ENCODE peak calls at places on chromosomes 5 and 9, in four cellular contexts. Q is right lobe of liver, L is sigmoid colon, V is heart left ventricle. E is an unnamed sample. For H3K4me1, the result is how much of the 10 kb centered on the place peaks cover.

GRCh38 chr5:36125868-36126267 is 25.8 kb downstream of the LMBRD2 start:
- DNase-seq in V (no peak), L (no peak), Q (no peak), E (no peak)

GRCh38 chr9:20321683-20322082 is 300.6 kb downstream of the MLLT3 start:
- DNase-seq in Q (no peak), V (no peak), L (no peak), E (no peak)

GRCh38 chr5:143600396-143601075 is 197.1 kb upstream of the NR3C1 start:
- DNase-seq in Q (no peak), V (no peak), L (no peak), E (no peak)

GRCh38 chr5:143494162-143494561 is 90.7 kb upstream of the NR3C1 start:
- DNase-seq in L (no peak), V (no peak), Q (no peak), E (no peak)

GRCh38 chr5:94469889-94470288 is 148.5 kb downstream of the KIAA0825 start:
- DNase-seq in V (no peak), Q (no peak), L (no peak), E (no peak)

GRCh38 chr9:68949271-68950000 is 64.5 kb downstream of the PRKACG start:
- DNase-seq in L (no peak), V (no peak), Q (no peak), E (peak)

GRCh38 chr5:176611435-176611834 is 1.5 kb upstream of the GPRIN1 start:
- DNase-seq in V (peak), Q (peak), L (no peak), E (peak)

GRCh38 chr9:114507726-114508125 is 2.5 kb upstream of the WHRN start:
- DNase-seq in V (no peak), L (no peak), Q (no peak), E (no peak)

GRCh38 chr5:141100243-141100805 is at the start of gene PCDHB3:
- DNase-seq in V (peak), Q (no peak), L (no peak), E (peak)

GRCh38 chr5:91727452-91727851 is 344.3 kb upstream of the ARRDC3 start:
- DNase-seq in L (no peak), V (no peak), Q (no peak), E (no peak)

GRCh38 chr9:445033-445432 is 230.4 kb downstream of the DOCK8 start:
- DNase-seq in L (peak), V (peak), Q (peak), E (no peak)

GRCh38 chr5:72598461-72599433 is 91.5 kb upstream of the ZNF366 start:
- DNase-seq in L (no peak), V (no peak), Q (no peak), E (no peak)

GRCh38 chr9:79221084-79221483 is 350.7 kb upstream of the TLE4 start:
- DNase-seq in Q (no peak), V (no peak), L (no peak), E (no peak)

GRCh38 chr9:76560481-76560891 is 101.5 kb downstream of the GCNT1 start:
- DNase-seq in V (no peak), L (no peak), Q (no peak), E (peak)

GRCh38 chr5:42756630-42757601 is at the start of gene CCDC152:
- DNase-seq in Q (no peak), L (no peak), V (peak), E (peak)

GRCh38 chr5:59218424-59219045 is 635.7 kb downstream of the RAB3C start:
- DNase-seq in Q (no peak), V (no peak), L (no peak), E (no peak)

GRCh38 chr9:95854386-95855015 is 21.0 kb upstream of the ERCC6L2 start:
- DNase-seq in V (no peak), L (no peak), Q (no peak), E (no peak)

GRCh38 chr9:121372563-121373400 is 2.7 kb upstream of the STOM start:
- DNase-seq in Q (no peak), V (peak), L (peak), E (peak)

GRCh38 chr9:1729631-1730030 is 285.5 kb upstream of the SMARCA2 start:
- DNase-seq in L (no peak), V (no peak), Q (no peak), E (no peak)

GRCh38 chr5:142852799-142853198 is 82.6 kb downstream of the ARHGAP26 start:
- DNase-seq in Q (no peak), L (no peak), V (no peak), E (no peak)

GRCh38 chr9:127035423-127035822 is 87.0 kb downstream of the ANGPTL2 start:
- DNase-seq in V (peak), Q (no peak), L (peak), E (peak)

GRCh38 chr9:23769307-23769935 is 56.6 kb downstream of the ELAVL2 start:
- DNase-seq in V (no peak), Q (no peak), L (no peak), E (no peak)

GRCh38 chr5:3142261-3143027 is 391.0 kb upstream of the IRX2 start:
- DNase-seq in L (no peak), Q (no peak), V (no peak), E (no peak)

GRCh38 chr9:111857555-111858211 is 38.9 kb upstream of the UGCG start:
- DNase-seq in L (no peak), Q (no peak), V (no peak), E (no peak)

GRCh38 chr5:8650197-8650596 is 781.2 kb downstream of the MTRR start:
- DNase-seq in Q (no peak), V (no peak), L (no peak), E (no peak)

GRCh38 chr9:34179528-34180138 is 790 bp downstream of the UBAP1 start:
- DNase-seq in V (no peak), L (peak), Q (no peak), E (peak)

GRCh38 chr5:160697281-160697680 is 154.7 kb downstream of the ATP10B start:
- DNase-seq in L (no peak), Q (no peak), V (no peak), E (no peak)

GRCh38 chr5:95130951-95131350 is 153.9 kb downstream of the MCTP1 start:
- DNase-seq in Q (no peak), V (no peak), L (no peak), E (no peak)

GRCh38 chr5:38208782-38209378 is 49.5 kb upstream of the EGFLAM start:
- DNase-seq in Q (peak), L (no peak), V (no peak), E (peak)

GRCh38 chr5:168552146-168552545 is 23.0 kb downstream of the FBLL1 start:
- DNase-seq in V (no peak), L (no peak), Q (no peak), E (no peak)

GRCh38 chr9:80382523-80382922 is 810.8 kb downstream of the TLE4 start:
- DNase-seq in Q (no peak), L (no peak), V (no peak), E (no peak)

GRCh38 chr9:77933019-77933418 is 98.6 kb downstream of the GNAQ start:
- DNase-seq in Q (no peak), V (no peak), L (no peak), E (no peak)

GRCh38 chr9:134769084-134769455 is 111.5 kb upstream of the FCN2 start:
- DNase-seq in Q (no peak), L (no peak), V (no peak), E (no peak)

GRCh38 chr5:166433679-166434078 is 1857.8 kb upstream of the WWC1 start:
- DNase-seq in L (no peak), Q (no peak), V (no peak), E (no peak)

GRCh38 chr5:115375922-115376321 is 79.5 kb upstream of the CCDC112 start:
- DNase-seq in V (peak), Q (peak), L (no peak), E (no peak)

GRCh38 chr9:129610193-129610472 is 10.8 kb downstream of the C9orf50 start:
- DNase-seq in L (no peak), V (no peak), Q (no peak), E (no peak)
- H3K4me1 ChIP-seq in L (under half), V (under half), Q (under half), E (under half)

GRCh38 chr5:74429495-74429894 is 211.0 kb downstream of the ENC1 start:
- DNase-seq in L (no peak), V (no peak), Q (no peak), E (no peak)
- H3K4me3 ChIP-seq in L (no peak), V (no peak), Q (no peak), E (no peak)

GRCh38 chr5:180290568-180291233 is 1.2 kb downstream of the MAPK9 start:
- DNase-seq in V (no peak), L (no peak), Q (no peak), E (no peak)

GRCh38 chr5:180291234-180291940 is 496 bp downstream of the MAPK9 start:
- DNase-seq in Q (peak), V (no peak), L (no peak), E (peak)

GRCh38 chr5:180294401-180294800 is 2.5 kb upstream of the MAPK9 start:
- DNase-seq in V (no peak), L (peak), Q (no peak), E (no peak)

GRCh38 chr5:180289966-180290365 is 1.9 kb downstream of the MAPK9 start:
- DNase-seq in L (no peak), V (no peak), Q (no peak), E (peak)

DNA sequence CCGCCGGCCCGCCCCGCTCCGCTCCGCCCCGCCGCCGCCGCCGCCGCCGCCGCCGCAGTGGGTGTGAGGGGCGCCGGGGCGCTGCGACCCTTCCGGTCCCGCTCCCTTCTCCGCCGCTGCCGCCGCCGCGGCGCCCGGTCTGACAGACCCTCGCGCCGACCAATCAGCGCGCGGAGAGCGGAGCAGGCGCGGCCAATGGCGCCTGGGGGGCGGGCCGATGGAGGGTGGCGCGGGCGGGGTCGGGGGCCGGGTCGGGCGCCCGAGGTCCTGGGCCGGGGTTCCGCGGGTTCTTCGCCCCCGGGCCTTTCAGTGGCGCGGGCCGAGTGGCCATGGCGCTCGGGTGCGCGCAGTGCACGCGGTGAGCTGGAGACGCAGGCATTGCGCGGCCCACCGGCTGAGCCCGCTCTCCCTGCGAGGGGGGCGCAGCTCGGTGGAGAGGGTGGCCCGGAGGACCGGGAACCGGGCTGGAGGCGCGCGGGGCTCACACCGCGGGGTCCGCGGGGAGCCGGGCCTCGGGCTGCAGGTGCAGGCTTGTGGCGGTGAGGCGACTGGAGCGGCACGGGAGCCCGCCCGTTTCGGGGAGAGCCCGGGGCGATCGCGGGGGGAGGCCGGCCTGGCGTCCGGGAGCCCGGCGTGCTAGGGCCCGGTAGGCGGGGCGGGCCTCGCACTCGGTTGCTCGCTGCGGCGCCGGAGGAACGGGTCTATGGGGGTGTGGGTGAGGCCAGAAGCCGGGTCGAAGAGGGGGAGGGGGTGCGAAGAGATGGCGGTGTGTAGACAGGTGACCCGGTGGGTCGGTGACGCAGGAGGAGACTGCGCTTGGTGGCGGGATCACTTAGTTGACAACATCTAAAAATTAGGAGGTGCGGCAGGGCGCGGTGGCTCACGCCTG is at the start of gene MAPK9:
- DNase-seq in Q (peak), V (peak), L (peak), E (peak)
- TF ChIP-seq POLR2A in Q (peak), V (peak), L (no peak), E (peak)

GRCh38 chr9:128901822-128902221 is 19.0 kb upstream of the PHYHD1 start:
- DNase-seq in L (no peak), V (no peak), Q (no peak), E (no peak)
- H3K4me1 ChIP-seq in L (under half), V (half or more), Q (under half), E (under half)

GRCh38 chr9:27184556-27185351 is 75.7 kb downstream of the TEK start:
- DNase-seq in Q (peak), V (peak), L (no peak), E (peak)
- H3K4me3 ChIP-seq in Q (no peak), V (no peak), L (no peak), E (no peak)

DNA sequence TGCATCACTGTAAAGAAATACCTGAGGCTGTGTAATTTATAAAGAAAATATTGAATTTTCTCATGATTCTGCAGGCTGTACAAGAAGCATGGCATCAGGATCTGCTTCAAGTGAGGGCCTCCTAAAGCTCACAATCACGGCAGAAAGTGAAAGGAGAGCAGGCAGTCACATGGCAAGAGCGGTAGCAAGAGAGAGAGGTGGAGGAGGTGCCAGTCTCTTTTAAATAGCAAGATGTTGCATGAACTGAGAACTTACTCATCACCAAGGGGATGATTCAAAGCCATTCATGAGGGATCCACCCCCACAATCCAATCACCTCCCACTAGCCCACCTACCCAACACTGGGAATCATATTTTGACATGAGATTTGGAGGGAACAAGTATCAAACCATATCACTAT is 184.5 kb upstream of the PAPPA start:
- DNase-seq in V (no peak), Q (no peak), L (no peak), E (no peak)
- TF ChIP-seq POLR2A in V (no peak), Q (no peak), L (no peak), E (no peak)

DNA sequence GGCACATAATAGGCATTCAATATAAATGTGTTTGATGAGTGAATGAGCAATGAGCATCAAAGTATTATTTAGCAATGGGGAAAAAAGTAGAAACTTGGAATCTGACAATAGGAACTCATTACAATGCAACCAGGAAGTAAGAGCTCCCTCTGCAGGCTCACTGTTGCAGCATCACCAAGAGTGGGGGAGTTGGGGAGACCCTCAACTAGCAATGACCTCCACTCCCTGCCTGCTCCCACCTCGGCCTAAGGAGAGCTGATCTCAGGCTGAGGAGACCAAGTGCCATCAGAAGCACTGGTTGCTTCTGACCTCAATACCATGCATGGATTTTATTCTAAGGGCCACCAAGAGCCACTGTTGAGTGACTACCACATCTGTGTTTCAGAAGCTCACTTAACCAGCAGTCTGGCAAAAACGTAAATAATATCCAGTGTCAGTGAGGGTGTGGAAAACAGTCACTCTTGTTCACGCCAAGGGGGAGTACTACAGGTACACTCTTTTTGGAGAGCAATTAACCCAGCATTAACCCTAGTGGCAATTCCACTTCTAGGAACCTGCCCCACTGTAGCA is 8.0 kb downstream of the VDAC1 start:
- DNase-seq in Q (no peak), V (no peak), L (no peak), E (no peak)
- H3K4me1 ChIP-seq in Q (half or more), V (half or more), L (under half), E (half or more)

GRCh38 chr5:150070277-150070638 is 16.1 kb downstream of the CSF1R start:
- DNase-seq in Q (no peak), V (no peak), L (no peak), E (no peak)
- H3K4me3 ChIP-seq in Q (no peak), V (no peak), L (no peak), E (no peak)

GRCh38 chr5:10537614-10538013 is 26.3 kb upstream of the ANKRD33B start:
- DNase-seq in L (peak), V (no peak), Q (no peak), E (no peak)

GRCh38 chr5:10538103-10538788 is 25.6 kb upstream of the ANKRD33B start:
- DNase-seq in L (peak), Q (no peak), V (no peak), E (no peak)

GRCh38 chr5:10536511-10536910 is 27.4 kb upstream of the ANKRD33B start:
- DNase-seq in Q (no peak), L (peak), V (no peak), E (no peak)

GRCh38 chr5:10535237-10535530 is 28.7 kb upstream of the ANKRD33B start:
- DNase-seq in L (peak), Q (no peak), V (no peak), E (no peak)

DNA sequence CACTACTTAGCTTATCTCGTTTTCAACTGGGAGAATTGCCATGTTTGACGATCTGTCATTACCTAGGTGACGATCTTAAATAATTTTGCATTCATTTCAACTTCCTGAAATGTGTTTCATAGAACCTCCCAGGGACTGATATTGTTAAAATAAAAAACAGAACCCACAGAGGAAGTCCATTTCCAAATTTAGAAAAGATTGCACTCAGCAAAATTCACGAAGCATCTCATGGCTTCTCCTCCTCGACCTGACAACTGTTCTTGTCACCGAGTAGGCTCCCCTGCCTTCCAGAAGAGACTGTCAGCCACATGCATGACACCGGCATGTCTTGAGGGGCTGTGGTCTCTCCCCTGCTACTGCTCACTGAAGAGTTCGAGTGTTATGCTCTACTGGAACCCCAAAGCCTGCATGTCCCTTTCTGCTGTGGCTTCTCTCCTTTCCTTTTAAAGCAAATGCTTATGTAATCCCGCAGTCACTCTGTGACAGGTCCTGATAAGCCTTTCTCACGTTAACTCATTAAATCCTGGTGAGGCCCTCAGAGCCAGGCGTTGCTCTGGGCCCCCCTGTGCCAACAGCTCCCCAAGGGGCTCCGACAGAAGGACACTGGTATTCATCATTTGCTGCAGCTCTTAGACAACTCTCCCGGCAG is 26.8 kb upstream of the ANKRD33B start:
- DNase-seq in V (no peak), L (peak), Q (no peak), E (no peak)
- TF ChIP-seq POLR2A in V (no peak), L (no peak), Q (no peak), E (no peak)

E was measured in body of pancreas.